ENCODE peak calls at places on chromosomes 12 and 14, in four cellular contexts. U, N, O and V are unnamed samples. For H3K4me1, the result is how much of the 10 kb centered on the place peaks cover.

GRCh38 chr14:100884456-100884855 is 19.1 kb downstream of the RTL1 start:
- DNase-seq in O (no peak), N (no peak), U (no peak), V (no peak)

GRCh38 chr12:102634216-102634615 is 153.9 kb upstream of the IGF1 start:
- DNase-seq in N (no peak), O (no peak), U (no peak), V (no peak)

GRCh38 chr12:84807249-84807648 is 105.3 kb downstream of the SLC6A15 start:
- DNase-seq in U (no peak), O (no peak), N (no peak), V (no peak)

GRCh38 chr12:130951636-130952035 is 2.1 kb upstream of the ADGRD1 start:
- DNase-seq in O (no peak), N (no peak), U (no peak), V (no peak)

GRCh38 chr14:59148334-59148900 is 40.0 kb upstream of the DAAM1 start:
- DNase-seq in U (no peak), O (no peak), N (no peak), V (peak)

GRCh38 chr14:31660191-31660590 is 99.0 kb downstream of the NUBPL start:
- DNase-seq in U (no peak), N (no peak), O (no peak), V (no peak)

GRCh38 chr12:16939871-16940306 is 333.9 kb upstream of the LMO3 start:
- DNase-seq in N (no peak), U (no peak), O (no peak), V (peak)

GRCh38 chr12:121792607-121793500 is 634 bp downstream of the RHOF start:
- DNase-seq in O (no peak), N (no peak), U (peak), V (peak)

GRCh38 chr12:69514111-69514510 is 43.9 kb downstream of the FRS2 start:
- DNase-seq in U (no peak), N (no peak), O (no peak), V (no peak)

GRCh38 chr12:65168606-65169310 is 625 bp upstream of the LEMD3 start:
- DNase-seq in O (no peak), N (no peak), U (no peak), V (no peak)

GRCh38 chr14:101364503-101365328 is 196.6 kb upstream of the DIO3 start:
- DNase-seq in N (peak), O (peak), U (peak), V (no peak)

GRCh38 chr12:58378038-58378437 is 436.7 kb downstream of the ATP23 start:
- DNase-seq in O (no peak), U (no peak), N (no peak), V (no peak)

GRCh38 chr12:71664411-71665108 is 459 bp downstream of the THAP2 start:
- DNase-seq in O (no peak), N (no peak), U (no peak), V (no peak)

GRCh38 chr14:103868242-103868897 is 21.0 kb upstream of the PPP1R13B start:
- DNase-seq in O (no peak), N (no peak), U (no peak), V (no peak)

GRCh38 chr14:103869406-103870143 is 22.2 kb upstream of the PPP1R13B start:
- DNase-seq in U (no peak), O (no peak), N (no peak), V (no peak)

GRCh38 chr14:103870891-103871595 is 23.7 kb upstream of the PPP1R13B start:
- DNase-seq in O (no peak), N (no peak), U (no peak), V (no peak)

GRCh38 chr14:103871596-103872480 is 24.5 kb upstream of the PPP1R13B start:
- DNase-seq in O (no peak), N (peak), U (peak), V (no peak)

GRCh38 chr14:103870144-103870876 is 22.9 kb upstream of the PPP1R13B start:
- DNase-seq in U (no peak), N (no peak), O (no peak), V (no peak)
- H3K4me1 ChIP-seq in U (under half), N (under half), O (under half), V (under half)

GRCh38 chr12:108826115-108826806 is 31.1 kb downstream of the SSH1 start:
- DNase-seq in U (peak), O (peak), N (peak), V (no peak)
- H3K4me1 ChIP-seq in U (half or more), O (half or more), N (under half), V (under half)

GRCh38 chr14:96511146-96511545 is 9.0 kb downstream of the PAPOLA start:
- DNase-seq in N (no peak), O (no peak), U (no peak), V (no peak)

GRCh38 chr14:96509457-96510090 is 7.4 kb downstream of the PAPOLA start:
- DNase-seq in N (no peak), O (no peak), U (no peak), V (peak)

GRCh38 chr14:96512602-96513397 is 10.6 kb downstream of the PAPOLA start:
- DNase-seq in O (no peak), U (no peak), N (no peak), V (no peak)

GRCh38 chr14:96511667-96512066 is 9.5 kb downstream of the PAPOLA start:
- DNase-seq in U (no peak), O (no peak), N (no peak), V (no peak)

GRCh38 chr14:96512122-96512521 is 9.9 kb downstream of the PAPOLA start:
- DNase-seq in U (no peak), O (no peak), N (no peak), V (no peak)
- H3K4me1 ChIP-seq in U (half or more), O (half or more), N (under half), V (half or more)

DNA sequence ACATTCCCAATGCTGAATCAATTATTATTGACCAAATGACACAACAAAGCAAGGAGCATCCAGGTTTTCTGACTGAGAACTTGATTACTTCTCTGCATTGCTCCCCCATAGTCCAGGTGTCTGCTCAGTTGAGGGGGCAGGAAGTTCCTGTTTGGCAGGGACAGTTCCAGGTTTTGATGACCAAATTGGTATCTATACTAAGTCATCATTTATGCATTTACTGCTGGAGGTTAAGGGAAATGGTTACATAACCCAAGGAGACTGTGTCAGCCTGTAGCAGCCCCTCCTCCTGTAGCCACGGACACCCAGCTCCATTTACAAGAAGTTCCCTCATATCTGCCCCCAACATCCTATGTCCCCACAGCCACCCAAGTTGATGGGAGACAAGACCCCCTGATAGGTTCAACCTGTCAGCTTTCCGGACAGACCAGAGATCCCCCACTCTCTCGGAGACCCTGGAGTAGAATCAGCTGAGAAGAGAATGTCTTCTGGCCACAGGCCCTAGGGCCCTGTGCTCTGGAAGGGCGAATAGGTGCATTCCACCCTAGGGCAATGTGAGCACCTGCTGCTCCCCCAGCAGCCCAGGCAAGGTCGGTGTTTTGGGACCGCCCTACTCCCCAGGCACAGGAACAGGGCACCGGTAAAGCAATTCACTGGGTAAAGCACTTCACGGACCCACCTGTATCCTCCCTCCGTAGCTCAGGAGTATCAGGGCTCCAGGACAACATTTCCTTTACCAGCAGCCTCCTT is 23.6 kb downstream of the IRF2BPL start:
- DNase-seq in N (no peak), O (no peak), U (no peak), V (no peak)
- H3K4me1 ChIP-seq in N (under half), O (half or more), U (half or more), V (under half)

GRCh38 chr14:22179190-22179589 is 409.8 kb downstream of the DAD1 start:
- DNase-seq in N (no peak), O (no peak), U (no peak), V (no peak)

GRCh38 chr14:22185191-22185590 is 403.8 kb downstream of the DAD1 start:
- DNase-seq in N (no peak), O (no peak), U (no peak), V (no peak)

GRCh38 chr14:22180045-22180444 is 409.0 kb downstream of the DAD1 start:
- DNase-seq in O (no peak), U (no peak), N (no peak), V (no peak)

GRCh38 chr14:22188346-22188745 is 400.7 kb downstream of the DAD1 start:
- DNase-seq in O (no peak), U (no peak), N (no peak), V (no peak)

GRCh38 chr14:22184157-22185025 is 404.6 kb downstream of the DAD1 start:
- DNase-seq in U (no peak), N (no peak), O (no peak), V (no peak)
- H3K4me1 ChIP-seq in U (under half), N (under half), O (under half), V (under half)

DNA sequence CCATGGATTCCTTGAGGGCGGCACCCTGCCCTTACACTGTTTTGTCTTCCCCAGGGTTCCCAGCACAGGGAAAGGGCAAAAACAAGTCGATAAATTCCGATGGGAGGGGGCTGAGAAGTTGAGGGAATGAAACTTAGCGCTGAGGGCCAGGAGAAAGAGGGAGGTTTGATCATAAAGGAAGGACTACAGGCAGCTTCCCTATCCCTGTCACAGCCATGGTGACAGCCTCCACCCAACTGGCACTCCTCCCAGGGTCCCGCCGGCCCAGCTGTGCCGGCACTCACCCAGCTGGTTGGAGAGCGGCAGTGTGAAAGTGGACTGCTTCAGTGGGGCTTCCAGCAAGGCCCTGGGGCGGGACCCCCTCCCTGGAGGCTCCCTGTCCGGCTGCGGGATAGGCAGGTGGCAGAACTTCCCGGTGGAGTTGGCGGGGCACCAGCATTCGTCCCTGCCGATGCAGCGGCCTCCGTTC is 58.4 kb downstream of the ISCA2 start:
- DNase-seq in U (peak), O (peak), N (no peak), V (no peak)
- H3K4me1 ChIP-seq in U (under half), O (under half), N (under half), V (under half)

GRCh38 chr14:61491876-61492440 is 170.6 kb downstream of the PRKCH start:
- DNase-seq in O (peak), N (no peak), U (no peak), V (no peak)
- H3K4me1 ChIP-seq in O (under half), N (under half), U (under half), V (under half)

GRCh38 chr14:55585854-55586253 is 5.8 kb downstream of the KTN1 start:
- DNase-seq in O (no peak), N (no peak), U (no peak), V (no peak)
- H3K4me1 ChIP-seq in O (half or more), N (under half), U (half or more), V (half or more)

DNA sequence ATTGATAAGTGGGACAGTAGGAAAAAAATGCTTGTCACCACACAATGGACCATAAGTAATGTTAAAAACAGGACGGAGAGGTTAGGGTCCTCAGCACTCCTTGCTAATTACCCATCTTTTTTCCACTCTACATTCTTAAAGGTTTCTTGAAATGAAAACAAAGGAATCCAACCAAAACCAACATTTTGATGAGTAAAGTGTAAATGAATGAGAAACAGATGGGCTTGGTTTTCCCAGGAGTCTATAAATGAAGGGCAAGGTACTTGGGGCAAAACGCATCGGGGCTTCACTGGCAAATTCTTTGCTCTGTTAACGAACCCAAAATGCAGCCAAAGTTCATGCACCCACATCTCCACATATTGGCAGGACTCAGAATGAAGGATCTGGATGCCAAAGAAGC is 129.2 kb upstream of the BMP4 start:
- DNase-seq in N (no peak), O (no peak), U (no peak), V (no peak)
- H3K4me1 ChIP-seq in N (under half), O (under half), U (under half), V (under half)

GRCh38 chr14:68680541-68681051 is 112.3 kb downstream of the ZFP36L1 start:
- DNase-seq in N (no peak), O (peak), U (no peak), V (no peak)

GRCh38 chr14:68678471-68678870 is 114.4 kb downstream of the ZFP36L1 start:
- DNase-seq in N (no peak), U (no peak), O (no peak), V (no peak)

GRCh38 chr14:68681256-68681655 is 111.6 kb downstream of the ZFP36L1 start:
- DNase-seq in O (peak), N (no peak), U (no peak), V (no peak)

GRCh38 chr14:68679301-68679700 is 113.6 kb downstream of the ZFP36L1 start:
- DNase-seq in N (no peak), O (peak), U (no peak), V (no peak)

GRCh38 chr14:68679746-68680467 is 113.0 kb downstream of the ZFP36L1 start:
- DNase-seq in N (no peak), O (no peak), U (no peak), V (no peak)
- H3K4me1 ChIP-seq in N (under half), O (half or more), U (under half), V (under half)